ENCODE peak calls at places on chromosome 14, in four cellular contexts. L is amniotic stem cell; J is stimulated activated naive CD8-positive, alpha-beta T cell treated with anti-CD3 and anti-CD28 coated beads, Interleukin-15, Interleukin-2, amounts not matched to agents 100 U/mL and 50 U/mL, for 24 hours; D is T47D. G is an unnamed sample.

GRCh38 chr14:99479903-99480855 is 480 bp downstream of the SETD3 start:
- DNase-seq in D (peak; percentile 47), L (peak; percentile 56), J (peak; percentile 62), G (peak; percentile 40)

GRCh38 chr14:101187816-101188570 is 284.5 kb upstream of the RTL1 start:
- DNase-seq in L (no peak), J (no peak), D (no peak), G (no peak)

GRCh38 chr14:95156153-95156764 is 1.1 kb downstream of the DICER1 start:
- DNase-seq in L (no peak), D (no peak), J (no peak), G (no peak)

GRCh38 chr14:75113932-75114539 is 12.8 kb downstream of the NEK9 start:
- DNase-seq in J (no peak), D (no peak), L (no peak), G (no peak)

GRCh38 chr14:105083926-105084685 is 18.9 kb upstream of the GPR132 start:
- DNase-seq in L (no peak), D (no peak), J (no peak), G (no peak)

GRCh38 chr14:77257700-77258099 is 13.3 kb downstream of the NGB start:
- DNase-seq in L (no peak), D (no peak), J (no peak), G (no peak)

GRCh38 chr14:76376001-76376404 is at the start of gene ESRRB:
- DNase-seq in J (no peak), L (no peak), D (peak; percentile 74), G (no peak)

GRCh38 chr14:49139593-49139992 is 446.6 kb downstream of the RPS29 start:
- DNase-seq in L (no peak), J (no peak), D (no peak), G (no peak)

GRCh38 chr14:92626041-92626440 is 112.5 kb downstream of the RIN3 start:
- DNase-seq in J (no peak), L (no peak), D (no peak), G (no peak)

GRCh38 chr14:95048771-95049312 is 108.5 kb downstream of the DICER1 start:
- DNase-seq in D (no peak), J (no peak), L (no peak), G (no peak)

G was measured in stimulated activated CD4-positive, alpha-beta T cell treated with anti-CD3 and anti-CD28 coated beads, Interleukin-4, amount 100 ng/mL, for 24 hours.